ENCODE peak calls at places on chromosome 13, in seven cellular contexts. L is amniotic epithelial cell; Q is T follicular helper cell; P is D341Med; D is CD4-positive, alpha-beta T cell; S is CD8-positive, alpha-beta memory T cell; O is activated CD4-positive, alpha-beta T cell treated with anti-CD3 and anti-CD28 coated beads for 1 hour. C is an unnamed sample.

GRCh38 chr13:20988033-20988908 is 73.1 kb downstream of the LATS2 start:
- DNase-seq in P (no peak), D (no peak), S (no peak), Q (no peak), O (no peak), L (no peak), C (no peak)

GRCh38 chr13:111917901-111918300 is 149.0 kb upstream of the SOX1 start:
- DNase-seq in O (no peak), L (no peak), S (no peak), P (no peak), D (no peak), Q (no peak), C (no peak)

GRCh38 chr13:97434417-97435296 is 688 bp downstream of the RAP2A start:
- DNase-seq in S (peak; percentile 36), L (peak; percentile 13), O (peak; percentile 16), D (peak; percentile 19), P (peak; percentile 48), Q (peak; percentile 25), C (peak; percentile 31)

GRCh38 chr13:40130871-40131636 is 475.6 kb downstream of the COG6 start:
- DNase-seq in P (no peak), O (no peak), S (no peak), L (peak; percentile 73), Q (no peak), D (no peak), C (peak; percentile 26)

GRCh38 chr13:41694902-41695301 is 237.6 kb downstream of the RGCC start:
- DNase-seq in L (peak; percentile 91), S (no peak), Q (no peak), P (no peak), O (no peak), D (no peak), C (peak; percentile 19)

GRCh38 chr13:106033634-106034033 is 501.8 kb downstream of the EFNB2 start:
- DNase-seq in O (no peak), L (peak; percentile 80), Q (no peak), S (no peak), D (no peak), P (no peak), C (peak; percentile 3)

GRCh38 chr13:48585456-48585840 is 52.6 kb upstream of the RCBTB2 start:
- DNase-seq in O (no peak), S (no peak), P (no peak), Q (no peak), D (no peak), L (peak; percentile 48), C (no peak)

GRCh38 chr13:114130131-114130707 is 2.2 kb downstream of the RASA3 start:
- DNase-seq in Q (no peak), O (no peak), L (peak; percentile 43), S (no peak), P (no peak), D (no peak), C (no peak)

GRCh38 chr13:75495938-75496337 is 14.0 kb upstream of the TBC1D4 start:
- DNase-seq in L (peak; percentile 97), S (no peak), D (no peak), P (no peak), O (no peak), Q (no peak), C (no peak)

GRCh38 chr13:36887758-36888521 is 32.1 kb downstream of the SMAD9 start:
- DNase-seq in D (no peak), O (no peak), Q (no peak), L (no peak), S (no peak), P (no peak), C (no peak)

GRCh38 chr13:37360556-37360955 is 238.0 kb downstream of the POSTN start:
- DNase-seq in D (no peak), O (no peak), Q (no peak), P (no peak), L (peak; percentile 32), S (no peak), C (no peak)

GRCh38 chr13:24684600-24684998 is 4.4 kb downstream of the ATP12A start:
- DNase-seq in S (no peak), P (peak; percentile 13), D (no peak), Q (no peak), L (no peak), O (no peak), C (no peak)

GRCh38 chr13:34129422-34129821 is 311.5 kb downstream of the RFC3 start:
- DNase-seq in O (no peak), L (no peak), D (no peak), S (no peak), P (no peak), Q (no peak), C (no peak)

GRCh38 chr13:42073683-42074082 is 25.2 kb downstream of the DGKH start:
- DNase-seq in S (no peak), O (no peak), D (no peak), L (no peak), Q (no peak), P (no peak), C (no peak)

C was measured in A549.